ENCODE peak calls at places on chromosomes 6 and 20, in ten cellular contexts. One of them, this sample, is unnamed.

GRCh38 chr6:16591681-16592549 is 169.3 kb downstream of the ATXN1 start:
- DNase-seq in lower lobe of right lung: no peak
- DNase-seq in astrocyte of the cerebellum: no peak
- DNase-seq in cardiac fibroblast: no peak
- DNase-seq in SJSA1: no peak
- DNase-seq in heart right ventricle: no peak
- DNase-seq in GM23248: peak
- DNase-seq in effector memory CD4-positive, alpha-beta T cell: no peak
- DNase-seq in K562: no peak
- DNase-seq in AG04450: no peak
- DNase-seq in this sample: no peak

GRCh38 chr6:139764498-139764986 is 390.1 kb upstream of the CITED2 start:
- DNase-seq in cardiac fibroblast: peak
- DNase-seq in GM23248: peak
- DNase-seq in SJSA1: peak
- DNase-seq in effector memory CD4-positive, alpha-beta T cell: no peak
- DNase-seq in astrocyte of the cerebellum: peak
- DNase-seq in lower lobe of right lung: no peak
- DNase-seq in heart right ventricle: peak
- DNase-seq in K562: peak
- DNase-seq in AG04450: peak
- DNase-seq in this sample: peak

GRCh38 chr20:4038047-4038459 is 22.7 kb upstream of the RNF24 start:
- DNase-seq in astrocyte of the cerebellum: peak
- DNase-seq in lower lobe of right lung: peak
- DNase-seq in effector memory CD4-positive, alpha-beta T cell: peak
- DNase-seq in cardiac fibroblast: peak
- DNase-seq in AG04450: no peak
- DNase-seq in K562: peak
- DNase-seq in GM23248: peak
- DNase-seq in heart right ventricle: peak
- DNase-seq in SJSA1: peak
- DNase-seq in this sample: peak

GRCh38 chr6:158172001-158172400 is 3.9 kb downstream of the GTF2H5 start:
- DNase-seq in K562: no peak
- DNase-seq in astrocyte of the cerebellum: no peak
- DNase-seq in lower lobe of right lung: no peak
- DNase-seq in GM23248: no peak
- DNase-seq in AG04450: no peak
- DNase-seq in cardiac fibroblast: no peak
- DNase-seq in SJSA1: no peak
- DNase-seq in effector memory CD4-positive, alpha-beta T cell: no peak
- DNase-seq in heart right ventricle: no peak
- DNase-seq in this sample: no peak

GRCh38 chr6:44294832-44295791 is 18.0 kb downstream of the AARS2 start:
- DNase-seq in AG04450: no peak
- DNase-seq in astrocyte of the cerebellum: no peak
- DNase-seq in lower lobe of right lung: no peak
- DNase-seq in heart right ventricle: no peak
- DNase-seq in GM23248: no peak
- DNase-seq in cardiac fibroblast: no peak
- DNase-seq in effector memory CD4-positive, alpha-beta T cell: no peak
- DNase-seq in SJSA1: no peak
- DNase-seq in K562: no peak
- DNase-seq in this sample: no peak

GRCh38 chr6:133682506-133683290 is 206.2 kb upstream of the TCF21 start:
- DNase-seq in lower lobe of right lung: no peak
- DNase-seq in cardiac fibroblast: peak
- DNase-seq in GM23248: peak
- DNase-seq in effector memory CD4-positive, alpha-beta T cell: no peak
- DNase-seq in heart right ventricle: no peak
- DNase-seq in K562: no peak
- DNase-seq in astrocyte of the cerebellum: peak
- DNase-seq in AG04450: no peak
- DNase-seq in SJSA1: no peak
- DNase-seq in this sample: peak

GRCh38 chr6:156790711-156791110 is 13.5 kb downstream of the ARID1B start:
- DNase-seq in heart right ventricle: no peak
- DNase-seq in lower lobe of right lung: no peak
- DNase-seq in K562: no peak
- DNase-seq in effector memory CD4-positive, alpha-beta T cell: no peak
- DNase-seq in astrocyte of the cerebellum: no peak
- DNase-seq in SJSA1: no peak
- DNase-seq in GM23248: no peak
- DNase-seq in cardiac fibroblast: no peak
- DNase-seq in AG04450: no peak
- DNase-seq in this sample: no peak

GRCh38 chr6:113598786-113599185 is 258.4 kb upstream of the MARCKS start:
- DNase-seq in heart right ventricle: no peak
- DNase-seq in K562: no peak
- DNase-seq in SJSA1: no peak
- DNase-seq in GM23248: no peak
- DNase-seq in AG04450: no peak
- DNase-seq in lower lobe of right lung: no peak
- DNase-seq in astrocyte of the cerebellum: no peak
- DNase-seq in effector memory CD4-positive, alpha-beta T cell: no peak
- DNase-seq in cardiac fibroblast: no peak
- DNase-seq in this sample: no peak

DNA sequence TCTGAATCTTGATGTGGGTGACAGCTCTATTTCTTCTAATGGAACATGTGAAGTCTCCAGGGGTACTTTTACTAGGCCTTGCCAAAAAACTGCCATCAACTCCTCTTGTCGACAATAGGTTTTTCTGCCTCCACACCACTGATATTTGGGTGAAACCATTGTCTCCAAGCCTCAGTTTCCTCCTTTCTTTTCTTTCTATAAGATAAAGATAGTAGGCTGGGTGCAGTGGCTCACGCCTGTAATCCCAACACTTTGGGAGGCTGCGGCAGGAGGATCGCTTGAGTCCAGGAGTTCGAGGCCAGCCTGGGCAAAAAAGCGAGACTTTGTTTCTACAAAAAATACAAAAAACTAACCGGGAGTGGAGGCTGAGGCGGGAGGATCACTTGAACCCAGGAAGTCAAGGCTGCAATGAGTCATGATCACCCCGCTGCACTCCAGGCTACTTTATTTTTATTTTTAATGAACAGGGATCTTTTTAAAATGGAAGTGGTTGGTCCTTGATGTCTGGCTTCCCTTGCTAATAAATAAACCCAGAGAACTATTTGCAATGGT is 159.9 kb upstream of the TNFAIP3 start:
- DNase-seq in AG04450: no peak
- DNase-seq in lower lobe of right lung: no peak
- DNase-seq in cardiac fibroblast: no peak
- DNase-seq in K562: no peak
- DNase-seq in SJSA1: no peak
- DNase-seq in heart right ventricle: no peak
- DNase-seq in effector memory CD4-positive, alpha-beta T cell: no peak
- DNase-seq in astrocyte of the cerebellum: no peak
- DNase-seq in GM23248: no peak
- DNase-seq in this sample: no peak
- H3K4me3 ChIP-seq in AG04450: no peak
- H3K4me3 ChIP-seq in lower lobe of right lung: no peak
- H3K4me3 ChIP-seq in cardiac fibroblast: no peak
- H3K4me3 ChIP-seq in K562: no peak
- H3K4me3 ChIP-seq in SJSA1: no peak
- H3K4me3 ChIP-seq in heart right ventricle: no peak
- H3K4me3 ChIP-seq in effector memory CD4-positive, alpha-beta T cell: no peak
- H3K4me3 ChIP-seq in astrocyte of the cerebellum: no peak
- H3K4me3 ChIP-seq in GM23248: no peak
- H3K4me3 ChIP-seq in this sample: no peak

DNA sequence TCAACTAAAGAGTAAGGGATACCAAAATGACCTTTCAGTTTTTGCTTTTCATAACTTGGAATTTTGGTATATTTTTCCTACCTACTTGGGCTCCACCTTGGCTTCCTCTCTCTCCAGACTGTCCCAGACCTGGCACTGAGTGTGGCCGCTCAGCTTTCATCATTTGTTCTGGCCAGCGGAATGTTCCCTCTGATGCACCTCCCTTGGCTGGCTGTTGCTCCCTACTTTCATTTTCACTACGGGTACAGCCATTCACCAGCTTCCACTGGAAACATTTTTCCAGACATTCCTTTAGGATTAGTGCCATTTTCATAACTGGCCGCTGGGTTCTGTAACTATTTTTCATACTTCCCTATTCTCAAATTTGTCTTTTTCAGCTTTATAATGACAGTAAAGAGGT is 487.4 kb downstream of the TENT5A start:
- DNase-seq in GM23248: peak
- DNase-seq in K562: no peak
- DNase-seq in astrocyte of the cerebellum: no peak
- DNase-seq in AG04450: peak
- DNase-seq in SJSA1: peak
- DNase-seq in heart right ventricle: no peak
- DNase-seq in cardiac fibroblast: peak
- DNase-seq in effector memory CD4-positive, alpha-beta T cell: no peak
- DNase-seq in lower lobe of right lung: no peak
- DNase-seq in this sample: peak
- H3K4me3 ChIP-seq in GM23248: peak
- H3K4me3 ChIP-seq in K562: no peak
- H3K4me3 ChIP-seq in astrocyte of the cerebellum: no peak
- H3K4me3 ChIP-seq in AG04450: peak
- H3K4me3 ChIP-seq in SJSA1: peak
- H3K4me3 ChIP-seq in heart right ventricle: no peak
- H3K4me3 ChIP-seq in cardiac fibroblast: no peak
- H3K4me3 ChIP-seq in effector memory CD4-positive, alpha-beta T cell: no peak
- H3K4me3 ChIP-seq in lower lobe of right lung: no peak
- H3K4me3 ChIP-seq in this sample: peak

GRCh38 chr20:20741067-20742045 is 28.9 kb upstream of the RALGAPA2 start:
- DNase-seq in astrocyte of the cerebellum: no peak
- DNase-seq in effector memory CD4-positive, alpha-beta T cell: no peak
- DNase-seq in cardiac fibroblast: no peak
- DNase-seq in lower lobe of right lung: no peak
- DNase-seq in GM23248: no peak
- DNase-seq in heart right ventricle: no peak
- DNase-seq in K562: no peak
- DNase-seq in AG04450: no peak
- DNase-seq in SJSA1: no peak
- DNase-seq in this sample: no peak

GRCh38 chr20:20743511-20744169 is 31.2 kb upstream of the RALGAPA2 start:
- DNase-seq in K562: no peak
- DNase-seq in GM23248: no peak
- DNase-seq in SJSA1: no peak
- DNase-seq in cardiac fibroblast: peak
- DNase-seq in AG04450: no peak
- DNase-seq in astrocyte of the cerebellum: no peak
- DNase-seq in effector memory CD4-positive, alpha-beta T cell: no peak
- DNase-seq in lower lobe of right lung: peak
- DNase-seq in heart right ventricle: peak
- DNase-seq in this sample: no peak

GRCh38 chr20:20740595-20740994 is 28.2 kb upstream of the RALGAPA2 start:
- DNase-seq in SJSA1: no peak
- DNase-seq in GM23248: no peak
- DNase-seq in AG04450: no peak
- DNase-seq in cardiac fibroblast: no peak
- DNase-seq in astrocyte of the cerebellum: no peak
- DNase-seq in lower lobe of right lung: no peak
- DNase-seq in heart right ventricle: no peak
- DNase-seq in K562: no peak
- DNase-seq in effector memory CD4-positive, alpha-beta T cell: no peak
- DNase-seq in this sample: no peak

DNA sequence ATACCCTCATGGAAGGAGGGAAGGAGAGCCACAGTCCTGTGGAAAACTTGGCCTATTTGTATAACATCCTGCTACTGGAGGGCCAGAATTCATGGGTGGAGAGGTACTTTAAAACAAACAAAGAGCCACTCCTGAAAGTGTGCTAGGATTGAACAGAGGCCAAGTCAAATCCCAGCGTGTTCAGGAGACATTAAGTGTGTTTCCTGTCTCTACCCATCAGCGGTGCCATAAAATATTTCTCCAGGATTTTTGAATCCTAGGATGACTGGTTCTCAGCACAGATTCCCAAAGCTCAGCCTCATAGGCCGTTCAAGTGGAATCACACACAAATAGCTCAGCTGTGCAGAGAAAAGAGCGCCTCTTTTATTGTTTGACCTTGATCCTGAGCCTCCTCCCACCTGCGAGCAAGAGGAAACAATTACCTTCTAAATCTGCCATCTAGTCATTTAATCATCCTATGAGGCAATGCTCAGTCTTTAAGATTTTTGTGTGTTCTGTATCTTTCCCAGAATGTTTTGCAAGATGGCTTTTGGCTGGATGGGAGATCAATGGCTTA is 31.8 kb upstream of the RALGAPA2 start:
- DNase-seq in astrocyte of the cerebellum: no peak
- DNase-seq in SJSA1: no peak
- DNase-seq in K562: no peak
- DNase-seq in lower lobe of right lung: no peak
- DNase-seq in effector memory CD4-positive, alpha-beta T cell: no peak
- DNase-seq in AG04450: no peak
- DNase-seq in heart right ventricle: no peak
- DNase-seq in GM23248: no peak
- DNase-seq in cardiac fibroblast: no peak
- DNase-seq in this sample: no peak
- H3K4me3 ChIP-seq in astrocyte of the cerebellum: no peak
- H3K4me3 ChIP-seq in SJSA1: no peak
- H3K4me3 ChIP-seq in K562: no peak
- H3K4me3 ChIP-seq in lower lobe of right lung: no peak
- H3K4me3 ChIP-seq in effector memory CD4-positive, alpha-beta T cell: no peak
- H3K4me3 ChIP-seq in AG04450: no peak
- H3K4me3 ChIP-seq in heart right ventricle: no peak
- H3K4me3 ChIP-seq in GM23248: no peak
- H3K4me3 ChIP-seq in cardiac fibroblast: no peak
- H3K4me3 ChIP-seq in this sample: no peak

GRCh38 chr6:137677714-137678113 is 183.5 kb upstream of the OLIG3 start:
- DNase-seq in effector memory CD4-positive, alpha-beta T cell: no peak
- DNase-seq in K562: no peak
- DNase-seq in AG04450: no peak
- DNase-seq in SJSA1: no peak
- DNase-seq in cardiac fibroblast: peak
- DNase-seq in astrocyte of the cerebellum: no peak
- DNase-seq in lower lobe of right lung: peak
- DNase-seq in GM23248: no peak
- DNase-seq in heart right ventricle: no peak
- DNase-seq in this sample: no peak

GRCh38 chr6:137683886-137684285 is 183.2 kb upstream of the TNFAIP3 start:
- DNase-seq in effector memory CD4-positive, alpha-beta T cell: no peak
- DNase-seq in lower lobe of right lung: no peak
- DNase-seq in K562: no peak
- DNase-seq in heart right ventricle: no peak
- DNase-seq in AG04450: no peak
- DNase-seq in SJSA1: no peak
- DNase-seq in GM23248: no peak
- DNase-seq in astrocyte of the cerebellum: no peak
- DNase-seq in cardiac fibroblast: no peak
- DNase-seq in this sample: no peak

GRCh38 chr6:137680678-137681346 is 186.2 kb upstream of the TNFAIP3 start:
- DNase-seq in heart right ventricle: no peak
- DNase-seq in effector memory CD4-positive, alpha-beta T cell: no peak
- DNase-seq in cardiac fibroblast: peak
- DNase-seq in SJSA1: peak
- DNase-seq in AG04450: no peak
- DNase-seq in GM23248: no peak
- DNase-seq in astrocyte of the cerebellum: no peak
- DNase-seq in lower lobe of right lung: no peak
- DNase-seq in K562: no peak
- DNase-seq in this sample: peak

GRCh38 chr6:137678451-137678850 is 184.3 kb upstream of the OLIG3 start:
- DNase-seq in GM23248: no peak
- DNase-seq in SJSA1: no peak
- DNase-seq in heart right ventricle: no peak
- DNase-seq in K562: no peak
- DNase-seq in AG04450: no peak
- DNase-seq in lower lobe of right lung: no peak
- DNase-seq in astrocyte of the cerebellum: no peak
- DNase-seq in cardiac fibroblast: no peak
- DNase-seq in effector memory CD4-positive, alpha-beta T cell: no peak
- DNase-seq in this sample: no peak

GRCh38 chr6:137681445-137682009 is 185.5 kb upstream of the TNFAIP3 start:
- DNase-seq in heart right ventricle: no peak
- DNase-seq in lower lobe of right lung: no peak
- DNase-seq in astrocyte of the cerebellum: no peak
- DNase-seq in GM23248: no peak
- DNase-seq in K562: no peak
- DNase-seq in SJSA1: no peak
- DNase-seq in cardiac fibroblast: no peak
- DNase-seq in AG04450: no peak
- DNase-seq in effector memory CD4-positive, alpha-beta T cell: no peak
- DNase-seq in this sample: no peak
- H3K4me3 ChIP-seq in heart right ventricle: no peak
- H3K4me3 ChIP-seq in lower lobe of right lung: no peak
- H3K4me3 ChIP-seq in astrocyte of the cerebellum: no peak
- H3K4me3 ChIP-seq in GM23248: no peak
- H3K4me3 ChIP-seq in K562: no peak
- H3K4me3 ChIP-seq in SJSA1: no peak
- H3K4me3 ChIP-seq in cardiac fibroblast: no peak
- H3K4me3 ChIP-seq in AG04450: no peak
- H3K4me3 ChIP-seq in effector memory CD4-positive, alpha-beta T cell: no peak
- H3K4me3 ChIP-seq in this sample: no peak

This sample was measured in fibroblast of villous mesenchyme.